ENCODE peak calls at places on chromosomes 13 and 19, in five cellular contexts. X is gastrocnemius medialis; O is iris pigment epithelial cell; T is CD8-positive, alpha-beta T cell; M is activated CD8-positive, alpha-beta memory T cell treated with anti-CD3 and anti-CD28 coated beads for 1 hour. F is an unnamed sample.

GRCh38 chr13:49995535-49996165 is 1.2 kb upstream of the TRIM13 start:
- DNase-seq in X (no peak), O (peak), T (no peak), M (no peak), F (peak)

GRCh38 chr19:18761531-18762110 is 29.5 kb downstream of the COMP start:
- DNase-seq in T (no peak), M (no peak), O (no peak), X (no peak), F (no peak)

GRCh38 chr19:30428281-30428680 is 56.1 kb downstream of the ZNF536 start:
- DNase-seq in X (no peak), O (no peak), M (no peak), T (no peak), F (no peak)

GRCh38 chr13:46648166-46648607 is 95.2 kb downstream of the LRCH1 start:
- DNase-seq in T (no peak), M (no peak), O (peak), X (no peak), F (peak)

GRCh38 chr19:801030-801860 is 4.0 kb downstream of the PTBP1 start:
- DNase-seq in O (no peak), M (no peak), X (no peak), T (no peak), F (peak)

GRCh38 chr13:46546084-46546786 is 6.7 kb upstream of the LRCH1 start:
- DNase-seq in T (no peak), O (no peak), M (no peak), X (no peak), F (no peak)

GRCh38 chr19:17721821-17722220 is 2.5 kb downstream of the MAP1S start:
- DNase-seq in O (peak), T (no peak), X (peak), M (no peak), F (peak)

GRCh38 chr13:47798194-47798593 is 202.9 kb downstream of the SUCLA2 start:
- DNase-seq in M (no peak), X (no peak), T (no peak), O (no peak), F (no peak)

GRCh38 chr13:100608906-100609305 is 20.3 kb upstream of the GGACT start:
- DNase-seq in M (no peak), T (no peak), O (peak), X (no peak), F (peak)

GRCh38 chr19:21463449-21464105 is 41.8 kb upstream of the ZNF429 start:
- DNase-seq in T (peak), O (peak), X (no peak), M (no peak), F (no peak)

GRCh38 chr13:76225815-76226489 is 589.8 kb downstream of the LMO7 start:
- DNase-seq in O (peak), X (peak), M (no peak), T (no peak), F (no peak)

GRCh38 chr19:1373042-1373533 is 10.6 kb upstream of the NDUFS7 start:
- DNase-seq in M (no peak), T (no peak), X (no peak), O (no peak), F (no peak)

GRCh38 chr19:45876161-45876410 is 9.9 kb downstream of the IRF2BP1 start:
- DNase-seq in O (no peak), X (no peak), M (no peak), T (no peak), F (no peak)

F was measured in dermis blood vessel endothelial cell.